ENCODE peak calls at places on chromosomes 7 and 10, in nine cellular contexts. One of them, this sample, is unnamed.

GRCh38 chr7:37999673-38000072 is 79.2 kb downstream of the EPDR1 start:
- DNase-seq in body of pancreas: no peak
- DNase-seq in ovary: no peak
- DNase-seq in transverse colon: no peak
- DNase-seq in GM12878: no peak
- DNase-seq in A549: no peak
- DNase-seq in heart left ventricle: no peak
- DNase-seq in NB4: no peak
- DNase-seq in stomach: no peak
- DNase-seq in this sample: no peak

GRCh38 chr10:75956624-75957023 is 525.2 kb downstream of the LRMDA start:
- DNase-seq in body of pancreas: no peak
- DNase-seq in ovary: no peak
- DNase-seq in transverse colon: no peak
- DNase-seq in GM12878: no peak
- DNase-seq in A549: peak; percentile 37
- DNase-seq in heart left ventricle: no peak
- DNase-seq in NB4: peak; percentile 60
- DNase-seq in stomach: no peak
- DNase-seq in this sample: peak; percentile 10

GRCh38 chr7:66687186-66687585 is 53.3 kb upstream of the RABGEF1 start:
- DNase-seq in body of pancreas: no peak
- DNase-seq in ovary: no peak
- DNase-seq in transverse colon: no peak
- DNase-seq in GM12878: no peak
- DNase-seq in A549: no peak
- DNase-seq in heart left ventricle: no peak
- DNase-seq in NB4: no peak
- DNase-seq in stomach: no peak
- DNase-seq in this sample: no peak

GRCh38 chr7:157932498-157933218 is 595.9 kb downstream of the DNAJB6 start:
- DNase-seq in body of pancreas: no peak
- DNase-seq in ovary: no peak
- DNase-seq in transverse colon: no peak
- DNase-seq in GM12878: no peak
- DNase-seq in A549: peak; percentile 52
- DNase-seq in heart left ventricle: no peak
- DNase-seq in NB4: peak; percentile 47
- DNase-seq in stomach: no peak
- DNase-seq in this sample: no peak

GRCh38 chr10:6649107-6649720 is 69.1 kb upstream of the PRKCQ start:
- DNase-seq in body of pancreas: no peak
- DNase-seq in ovary: no peak
- DNase-seq in transverse colon: no peak
- DNase-seq in GM12878: no peak
- DNase-seq in A549: no peak
- DNase-seq in heart left ventricle: no peak
- DNase-seq in NB4: no peak
- DNase-seq in stomach: no peak
- DNase-seq in this sample: no peak

GRCh38 chr10:117222552-117223412 is 18.1 kb upstream of the SLC18A2 start:
- DNase-seq in body of pancreas: no peak
- DNase-seq in ovary: no peak
- DNase-seq in transverse colon: no peak
- DNase-seq in GM12878: no peak
- DNase-seq in A549: no peak
- DNase-seq in heart left ventricle: no peak
- DNase-seq in NB4: no peak
- DNase-seq in stomach: no peak
- DNase-seq in this sample: no peak

GRCh38 chr10:90372442-90372841 is 485.4 kb downstream of the HTR7 start:
- DNase-seq in body of pancreas: no peak
- DNase-seq in ovary: no peak
- DNase-seq in transverse colon: no peak
- DNase-seq in GM12878: no peak
- DNase-seq in A549: no peak
- DNase-seq in heart left ventricle: no peak
- DNase-seq in NB4: no peak
- DNase-seq in stomach: no peak
- DNase-seq in this sample: no peak

GRCh38 chr10:76255241-76255640 is 823.8 kb downstream of the LRMDA start:
- DNase-seq in body of pancreas: no peak
- DNase-seq in ovary: no peak
- DNase-seq in transverse colon: no peak
- DNase-seq in GM12878: no peak
- DNase-seq in A549: no peak
- DNase-seq in heart left ventricle: no peak
- DNase-seq in NB4: no peak
- DNase-seq in stomach: no peak
- DNase-seq in this sample: no peak

GRCh38 chr7:27130540-27131389 is at the start of gene HOXA4:
- DNase-seq in body of pancreas: peak; percentile 55
- DNase-seq in ovary: peak; percentile 80
- DNase-seq in transverse colon: peak; percentile 94
- DNase-seq in GM12878: no peak
- DNase-seq in A549: peak; percentile 84
- DNase-seq in heart left ventricle: peak; percentile 75
- DNase-seq in NB4: peak; percentile 95
- DNase-seq in stomach: peak; percentile 69
- DNase-seq in this sample: peak; percentile 98

GRCh38 chr10:124748953-124749645 is 4.9 kb upstream of the FAM53B start:
- DNase-seq in body of pancreas: no peak
- DNase-seq in ovary: no peak
- DNase-seq in transverse colon: no peak
- DNase-seq in GM12878: no peak
- DNase-seq in A549: no peak
- DNase-seq in heart left ventricle: no peak
- DNase-seq in NB4: no peak
- DNase-seq in stomach: no peak
- DNase-seq in this sample: no peak

GRCh38 chr7:157707983-157708720 is 371.3 kb downstream of the DNAJB6 start:
- DNase-seq in body of pancreas: no peak
- DNase-seq in ovary: no peak
- DNase-seq in transverse colon: peak; percentile 1
- DNase-seq in GM12878: no peak
- DNase-seq in A549: no peak
- DNase-seq in heart left ventricle: no peak
- DNase-seq in NB4: no peak
- DNase-seq in stomach: peak; percentile 22
- DNase-seq in this sample: no peak

GRCh38 chr7:40380111-40380510 is 245.3 kb downstream of the SUGCT start:
- DNase-seq in body of pancreas: no peak
- DNase-seq in ovary: no peak
- DNase-seq in transverse colon: no peak
- DNase-seq in GM12878: no peak
- DNase-seq in A549: no peak
- DNase-seq in heart left ventricle: no peak
- DNase-seq in NB4: no peak
- DNase-seq in stomach: no peak
- DNase-seq in this sample: no peak

GRCh38 chr7:142608630-142609029 is 140.6 kb upstream of the PRSS1 start:
- DNase-seq in body of pancreas: no peak
- DNase-seq in ovary: no peak
- DNase-seq in transverse colon: no peak
- DNase-seq in GM12878: no peak
- DNase-seq in A549: no peak
- DNase-seq in heart left ventricle: no peak
- DNase-seq in NB4: no peak
- DNase-seq in stomach: no peak
- DNase-seq in this sample: no peak

GRCh38 chr7:44460325-44460724 is 30.1 kb downstream of the NUDCD3 start:
- DNase-seq in body of pancreas: no peak
- DNase-seq in ovary: no peak
- DNase-seq in transverse colon: peak; percentile 19
- DNase-seq in GM12878: peak; percentile 93
- DNase-seq in A549: no peak
- DNase-seq in heart left ventricle: no peak
- DNase-seq in NB4: peak; percentile 85
- DNase-seq in stomach: no peak
- DNase-seq in this sample: no peak

GRCh38 chr10:86222336-86222650 is 144.3 kb downstream of the GRID1 start:
- DNase-seq in body of pancreas: no peak
- DNase-seq in ovary: no peak
- DNase-seq in transverse colon: no peak
- DNase-seq in GM12878: no peak
- DNase-seq in A549: no peak
- DNase-seq in heart left ventricle: no peak
- DNase-seq in NB4: no peak
- DNase-seq in stomach: no peak
- DNase-seq in this sample: no peak
- TF ChIP-seq POLR2A in body of pancreas: no peak
- TF ChIP-seq POLR2A in ovary: no peak
- TF ChIP-seq POLR2A in transverse colon: no peak
- TF ChIP-seq POLR2A in GM12878: no peak
- TF ChIP-seq POLR2A in A549: no peak
- TF ChIP-seq POLR2A in heart left ventricle: no peak
- TF ChIP-seq POLR2A in NB4: no peak
- TF ChIP-seq POLR2A in stomach: no peak
- TF ChIP-seq POLR2A in this sample: no peak

GRCh38 chr7:5692112-5692844 is 89.2 kb downstream of the RNF216 start:
- DNase-seq in body of pancreas: peak; percentile 41
- DNase-seq in ovary: peak; percentile 71
- DNase-seq in transverse colon: peak; percentile 50
- DNase-seq in GM12878: no peak
- DNase-seq in A549: peak; percentile 86
- DNase-seq in heart left ventricle: peak; percentile 89
- DNase-seq in NB4: peak; percentile 55
- DNase-seq in stomach: peak; percentile 37
- DNase-seq in this sample: peak; percentile 89
- TF ChIP-seq POLR2A in body of pancreas: peak; percentile 17
- TF ChIP-seq POLR2A in ovary: no peak
- TF ChIP-seq POLR2A in transverse colon: peak; percentile 34
- TF ChIP-seq POLR2A in GM12878: peak; percentile 19
- TF ChIP-seq POLR2A in A549: no peak
- TF ChIP-seq POLR2A in heart left ventricle: no peak
- TF ChIP-seq POLR2A in NB4: no peak
- TF ChIP-seq POLR2A in stomach: no peak
- TF ChIP-seq POLR2A in this sample: no peak

DNA sequence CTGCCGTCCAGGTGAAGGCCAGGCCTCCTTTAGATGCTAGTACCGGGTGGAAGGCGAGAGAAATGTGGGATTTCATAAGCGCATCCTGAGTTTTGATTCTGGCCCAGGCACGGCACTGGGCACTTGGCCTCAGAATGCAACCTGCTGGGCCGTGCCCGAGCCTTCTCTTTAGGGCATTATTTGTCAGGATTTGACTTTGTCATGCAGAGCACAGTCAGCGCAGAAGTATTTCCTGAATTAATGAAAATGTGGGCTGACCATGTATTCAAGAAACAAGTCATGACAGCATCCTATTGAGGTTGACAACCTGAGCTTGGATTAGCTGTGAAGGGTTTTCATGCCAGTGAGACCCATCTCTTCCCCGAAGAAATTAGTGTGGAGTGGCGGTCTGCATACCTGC is 34.4 kb downstream of the RCC1L start:
- DNase-seq in body of pancreas: no peak
- DNase-seq in ovary: no peak
- DNase-seq in transverse colon: no peak
- DNase-seq in GM12878: no peak
- DNase-seq in A549: no peak
- DNase-seq in heart left ventricle: no peak
- DNase-seq in NB4: no peak
- DNase-seq in stomach: no peak
- DNase-seq in this sample: peak; percentile 82
- TF ChIP-seq POLR2A in body of pancreas: no peak
- TF ChIP-seq POLR2A in ovary: no peak
- TF ChIP-seq POLR2A in transverse colon: no peak
- TF ChIP-seq POLR2A in GM12878: no peak
- TF ChIP-seq POLR2A in A549: no peak
- TF ChIP-seq POLR2A in heart left ventricle: no peak
- TF ChIP-seq POLR2A in NB4: no peak
- TF ChIP-seq POLR2A in stomach: no peak
- TF ChIP-seq POLR2A in this sample: no peak

DNA sequence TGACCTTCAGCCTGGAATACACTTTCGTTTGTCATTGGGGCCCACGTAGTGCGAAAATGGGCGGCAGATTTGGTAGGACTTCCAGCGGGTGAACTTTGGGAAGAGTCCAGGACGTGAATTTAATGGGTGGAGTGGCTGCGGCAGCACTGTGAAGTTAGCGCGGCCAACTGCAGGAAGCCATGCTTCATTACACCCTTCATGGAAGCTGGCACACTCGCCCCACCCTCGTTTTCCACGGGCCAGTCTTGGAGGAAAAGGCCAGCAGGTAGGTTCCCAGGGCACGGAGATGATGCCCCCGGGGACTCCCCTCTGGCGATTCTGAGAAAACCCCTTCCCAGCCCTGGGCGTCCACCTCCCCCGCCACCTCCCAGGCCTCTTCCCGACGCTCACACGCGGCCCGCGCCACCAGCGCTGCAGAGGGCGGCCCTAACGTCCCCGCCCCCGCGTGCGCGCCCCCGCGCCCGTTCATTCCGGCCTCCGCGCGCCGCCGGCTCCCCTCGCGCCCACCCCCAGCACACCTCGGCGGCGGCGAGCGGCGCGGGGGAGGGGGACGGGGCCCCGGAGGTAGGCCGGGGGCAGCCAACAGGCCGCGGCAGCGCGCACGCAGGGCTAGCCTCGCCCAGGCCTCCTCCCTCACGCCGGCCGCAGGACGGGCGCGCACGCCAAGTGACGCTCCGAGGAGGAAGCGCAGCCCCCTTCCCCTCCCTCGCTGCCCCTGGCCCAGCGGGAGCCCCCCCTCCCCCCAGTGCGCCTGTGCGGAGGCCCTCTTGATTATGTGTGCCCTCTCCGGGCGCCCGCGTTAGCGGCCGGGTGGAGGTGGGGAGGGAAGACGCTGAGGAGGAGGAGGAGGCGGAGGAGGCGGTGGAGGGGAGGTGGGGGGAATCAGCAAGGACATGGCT is at the start of gene MLLT10:
- DNase-seq in body of pancreas: peak; percentile 93
- DNase-seq in ovary: peak; percentile 97
- DNase-seq in transverse colon: peak; percentile 94
- DNase-seq in GM12878: peak; percentile 79
- DNase-seq in A549: peak; percentile 96
- DNase-seq in heart left ventricle: peak; percentile 96
- DNase-seq in NB4: peak; percentile 95
- DNase-seq in stomach: peak; percentile 93
- DNase-seq in this sample: peak; percentile 88
- TF ChIP-seq POLR2A in body of pancreas: peak; percentile 93
- TF ChIP-seq POLR2A in ovary: peak; percentile 87
- TF ChIP-seq POLR2A in transverse colon: peak; percentile 77
- TF ChIP-seq POLR2A in GM12878: peak; percentile 90
- TF ChIP-seq POLR2A in A549: peak; percentile 66
- TF ChIP-seq POLR2A in heart left ventricle: no peak
- TF ChIP-seq POLR2A in NB4: peak; percentile 79
- TF ChIP-seq POLR2A in stomach: no peak
- TF ChIP-seq POLR2A in this sample: peak; percentile 69

This sample was measured in H54.